ENCODE peak calls at places on chromosomes 2 and 18, in five cellular contexts. J is fibroblast of lung, T is heart right ventricle, R is heart left ventricle, H is mucosa of descending colon. L is an unnamed sample.

GRCh38 chr2:225196579-225196978 is 154.3 kb upstream of the DOCK10 start:
- DNase-seq in J (no peak), H (no peak), T (no peak), R (no peak), L (no peak)

GRCh38 chr2:7452110-7452851 is 535.1 kb downstream of the RNF144A start:
- DNase-seq in H (no peak), R (no peak), J (no peak), T (no peak), L (no peak)

GRCh38 chr2:156333951-156334495 is 1.5 kb upstream of the NR4A2 start:
- DNase-seq in T (peak; percentile 86), H (peak; percentile 84), J (no peak), R (peak; percentile 87), L (peak; percentile 90)

GRCh38 chr2:52145005-52145404 is 1113.1 kb upstream of the NRXN1 start:
- DNase-seq in J (peak; percentile 27), R (no peak), H (no peak), T (no peak), L (no peak)

GRCh38 chr2:135551356-135551755 is 20.1 kb downstream of the R3HDM1 start:
- DNase-seq in R (no peak), T (no peak), J (no peak), H (no peak), L (no peak)

GRCh38 chr2:43887176-43887575 is 48.4 kb downstream of the ABCG8 start:
- DNase-seq in T (no peak), J (no peak), R (no peak), H (no peak), L (no peak)

GRCh38 chr2:10042301-10043161 is 819 bp upstream of the KLF11 start:
- DNase-seq in R (peak; percentile 91), H (peak; percentile 81), T (peak; percentile 92), J (peak; percentile 87), L (peak; percentile 91)

GRCh38 chr2:231781798-231782726 is 980 bp upstream of the PDE6D start:
- DNase-seq in T (peak; percentile 20), H (no peak), R (peak; percentile 24), J (peak; percentile 65), L (no peak)

GRCh38 chr2:5042666-5043440 is 649.3 kb upstream of the SOX11 start:
- DNase-seq in J (no peak), T (no peak), R (no peak), H (no peak), L (no peak)

GRCh38 chr2:239038773-239039478 is 191.0 kb downstream of the TWIST2 start:
- DNase-seq in T (no peak), H (no peak), J (no peak), R (no peak), L (no peak)

GRCh38 chr2:4139711-4140110 is 436.3 kb downstream of the DCDC2C start:
- DNase-seq in H (no peak), T (no peak), R (no peak), J (no peak), L (no peak)

GRCh38 chr18:51278045-51278649 is 80.7 kb upstream of the MEX3C start:
- DNase-seq in J (no peak), H (no peak), T (no peak), R (no peak), L (peak; percentile 90)

GRCh38 chr2:138122891-138123290 is 158.6 kb downstream of the HNMT start:
- DNase-seq in R (no peak), H (no peak), T (no peak), J (no peak), L (no peak)

GRCh38 chr2:74093426-74093825 is 54.3 kb downstream of the BOLA3 start:
- DNase-seq in R (no peak), T (no peak), J (no peak), H (no peak), L (no peak)
- H3K36me3 ChIP-seq in R (no peaks in the 10 kb centered on the region), T (peaks cover 13% of the 10 kb centered on the region), J (peaks cover 4% of the 10 kb centered on the region), H (peaks cover 4% of the 10 kb centered on the region), L (peaks cover 58% of the 10 kb centered on the region)

GRCh38 chr18:5611221-5611620 is 67.4 kb upstream of the EPB41L3 start:
- DNase-seq in J (no peak), H (no peak), T (no peak), R (no peak), L (no peak)
- H3K36me3 ChIP-seq in J (no peaks in the 10 kb centered on the region), H (no peaks in the 10 kb centered on the region), T (no peaks in the 10 kb centered on the region), R (no peaks in the 10 kb centered on the region), L (no peaks in the 10 kb centered on the region)

GRCh38 chr18:22987547-22988182 is 54.5 kb downstream of the RBBP8 start:
- DNase-seq in H (no peak), R (no peak), T (no peak), J (no peak), L (no peak)
- H3K36me3 ChIP-seq in H (no peaks in the 10 kb centered on the region), R (no peaks in the 10 kb centered on the region), T (peaks cover 7% of the 10 kb centered on the region), J (no peaks in the 10 kb centered on the region), L (peaks cover 80% of the 10 kb centered on the region)

GRCh38 chr2:169613876-169614275 is 29.7 kb downstream of the PPIG start:
- DNase-seq in H (no peak), J (no peak), R (no peak), T (no peak), L (no peak)
- H3K36me3 ChIP-seq in H (peaks cover 10% of the 10 kb centered on the region), J (no peaks in the 10 kb centered on the region), R (peaks cover 37% of the 10 kb centered on the region), T (peaks cover 63% of the 10 kb centered on the region), L (peaks cover 75% of the 10 kb centered on the region)

GRCh38 chr2:158667567-158667966 is 127.5 kb upstream of the DAPL1 start:
- DNase-seq in R (no peak), H (no peak), J (peak; percentile 22), T (no peak), L (no peak)

GRCh38 chr2:158671381-158672245 is 123.5 kb upstream of the DAPL1 start:
- DNase-seq in J (no peak), R (no peak), T (no peak), H (no peak), L (no peak)

GRCh38 chr2:158667969-158668368 is 127.1 kb upstream of the DAPL1 start:
- DNase-seq in T (no peak), J (no peak), H (no peak), R (no peak), L (no peak)

GRCh38 chr2:158668394-158668793 is 126.7 kb upstream of the DAPL1 start:
- DNase-seq in J (peak; percentile 15), R (no peak), T (no peak), H (no peak), L (no peak)

DNA sequence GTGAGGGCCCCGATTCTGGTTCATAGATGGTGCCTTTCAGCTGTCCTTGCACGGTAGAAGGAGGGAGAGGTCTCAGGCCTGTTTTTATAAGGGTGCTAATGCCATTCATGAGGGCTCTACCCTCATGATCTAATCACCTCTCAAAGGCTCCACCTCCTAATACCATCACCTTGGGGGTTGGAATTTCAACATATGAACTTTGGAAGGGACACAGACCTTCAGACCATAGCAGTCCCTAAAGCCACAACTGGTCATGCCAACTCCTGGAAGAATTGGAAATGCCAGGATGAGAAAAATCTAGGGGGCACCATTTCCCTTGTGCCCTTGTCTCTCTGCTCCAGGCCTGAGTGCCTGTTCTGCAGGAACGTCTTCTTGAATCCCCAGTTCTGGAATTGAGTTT is 124.8 kb upstream of the DAPL1 start:
- DNase-seq in T (no peak), J (no peak), R (no peak), H (no peak), L (no peak)
- H3K36me3 ChIP-seq in T (peaks cover 14% of the 10 kb centered on the region), J (peaks cover 7% of the 10 kb centered on the region), R (peaks cover 3% of the 10 kb centered on the region), H (no peaks in the 10 kb centered on the region), L (peaks cover 77% of the 10 kb centered on the region)

DNA sequence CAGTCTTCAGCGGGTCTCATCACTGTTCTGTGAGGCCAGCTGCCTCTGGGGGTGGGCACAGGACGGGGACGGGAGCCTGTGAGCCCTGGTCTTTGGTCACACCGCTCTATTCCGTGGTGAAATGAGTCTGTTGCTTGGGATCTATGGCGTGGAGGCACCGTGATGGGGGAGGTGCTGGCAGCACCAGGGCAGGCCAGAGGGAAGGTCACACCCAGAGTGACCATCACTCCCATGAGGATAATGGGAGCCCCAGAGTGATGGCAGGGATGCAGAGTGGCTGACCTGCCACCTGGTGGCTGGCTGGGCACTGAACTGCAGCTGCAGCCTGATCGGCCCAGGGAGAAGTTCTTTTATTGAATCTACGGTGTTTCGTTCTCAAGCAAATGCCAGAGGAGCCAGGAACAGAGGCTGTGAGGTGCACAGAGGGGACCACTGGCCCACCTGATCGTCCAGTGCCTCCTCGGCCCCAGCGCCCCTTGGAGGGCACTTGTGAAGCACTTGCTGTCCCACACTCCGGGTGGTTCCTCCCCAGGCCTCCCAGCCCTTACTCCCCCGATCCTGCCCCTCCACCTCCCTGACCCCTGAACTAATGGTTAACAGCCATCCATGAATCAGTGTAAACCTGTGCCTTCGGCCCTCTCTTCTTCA is 17.9 kb downstream of the KCNIP3 start:
- DNase-seq in R (no peak), T (no peak), H (peak; percentile 33), J (peak; percentile 50), L (peak; percentile 88)
- H3K36me3 ChIP-seq in R (no peaks in the 10 kb centered on the region), T (no peaks in the 10 kb centered on the region), H (no peaks in the 10 kb centered on the region), J (no peaks in the 10 kb centered on the region), L (no peaks in the 10 kb centered on the region)

GRCh38 chr2:73444202-73444601 is 58.6 kb downstream of the ALMS1 start:
- DNase-seq in R (no peak), H (no peak), T (no peak), J (no peak), L (no peak)
- H3K36me3 ChIP-seq in R (no peaks in the 10 kb centered on the region), H (no peaks in the 10 kb centered on the region), T (peaks cover 10% of the 10 kb centered on the region), J (no peaks in the 10 kb centered on the region), L (peaks cover 33% of the 10 kb centered on the region)

DNA sequence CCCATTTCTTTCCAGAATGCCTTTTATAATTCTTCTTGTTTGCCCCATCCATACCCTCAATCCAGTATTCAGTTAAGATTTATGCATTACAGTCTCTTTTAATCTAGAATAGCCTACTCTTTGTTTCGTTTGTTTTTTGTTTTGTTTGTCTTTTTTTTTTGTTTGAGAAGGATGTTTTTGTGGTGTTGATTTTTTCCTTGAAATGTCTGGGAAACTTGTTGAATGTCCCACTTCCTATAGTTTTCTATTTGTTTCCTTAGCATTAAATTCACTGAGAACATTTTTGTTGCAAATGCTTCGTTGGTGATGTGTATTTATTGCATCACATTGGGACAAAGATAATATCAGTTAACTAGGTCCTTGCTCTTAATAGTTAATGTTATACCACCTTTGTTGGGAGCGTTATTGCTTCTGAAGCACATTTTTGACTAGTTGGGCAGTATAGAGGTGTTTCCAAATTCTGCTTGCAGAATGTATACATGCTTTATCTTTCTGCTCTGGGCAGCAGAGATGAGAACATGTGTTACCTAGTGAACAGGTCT is 28.9 kb downstream of the ZNF638 start:
- DNase-seq in R (no peak), J (no peak), H (no peak), T (no peak), L (no peak)
- H3K36me3 ChIP-seq in R (peaks cover 43% of the 10 kb centered on the region), J (peaks cover 7% of the 10 kb centered on the region), H (peaks cover 9% of the 10 kb centered on the region), T (peaks cover 26% of the 10 kb centered on the region), L (peaks cover 88% of the 10 kb centered on the region)

DNA sequence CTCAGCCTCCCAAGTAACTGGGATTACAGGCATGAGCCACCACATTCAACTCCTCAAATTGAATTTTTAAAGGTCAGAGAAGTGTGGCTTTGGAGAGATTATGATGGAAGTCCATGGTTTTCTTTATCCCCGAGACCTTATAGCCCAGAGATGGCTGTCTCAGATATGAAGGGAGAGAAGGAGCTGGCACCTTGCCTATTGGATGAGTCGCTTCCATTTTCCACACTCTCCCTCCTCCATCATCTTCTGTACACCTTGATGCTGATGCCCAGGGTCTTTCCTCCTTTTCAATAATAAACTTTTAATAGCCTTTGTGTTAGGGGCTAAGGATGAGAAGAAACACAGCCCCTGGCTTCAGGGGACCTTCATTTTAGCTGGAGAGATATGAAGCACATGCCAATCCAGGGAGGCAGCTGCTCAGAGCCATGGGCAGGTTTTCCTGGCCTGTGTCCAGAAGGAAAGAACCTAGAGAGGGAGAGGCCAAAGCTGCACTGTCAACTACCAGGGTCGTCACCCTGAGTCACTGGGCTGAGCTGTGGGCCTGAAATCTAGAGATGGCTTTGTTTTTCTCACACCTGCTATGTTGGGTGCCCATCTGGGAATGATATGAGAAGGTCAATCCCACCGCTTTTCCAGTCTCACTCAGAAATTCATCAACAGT is 146.0 kb upstream of the SERTAD2 start:
- DNase-seq in J (no peak), T (no peak), R (no peak), H (no peak), L (no peak)
- H3K36me3 ChIP-seq in J (no peaks in the 10 kb centered on the region), T (no peaks in the 10 kb centered on the region), R (no peaks in the 10 kb centered on the region), H (no peaks in the 10 kb centered on the region), L (no peaks in the 10 kb centered on the region)

GRCh38 chr2:86035883-86036789 is 69.5 kb downstream of the POLR1A start:
- DNase-seq in H (peak; percentile 87), J (peak; percentile 84), T (peak; percentile 86), R (peak; percentile 82), L (no peak)
- H3K36me3 ChIP-seq in H (peaks cover under 1% of the 10 kb centered on the region), J (peaks cover 31% of the 10 kb centered on the region), T (peaks cover 27% of the 10 kb centered on the region), R (peaks cover 5% of the 10 kb centered on the region), L (peaks cover 77% of the 10 kb centered on the region)